ENCODE peak calls at places on chromosomes 6 and 20, in six cellular contexts. Y is pancreas, M is epithelial cell of esophagus, Q is H7, I is fibroblast of the aortic adventitia, G is right lobe of liver. P is an unnamed sample.

GRCh38 chr20:35942243-35942642 is 12.1 kb downstream of the SCAND1 start:
- DNase-seq in G (no peak), Q (no peak), Y (no peak), I (no peak), M (no peak), P (no peak)

GRCh38 chr20:62666736-62667529 is 24.6 kb downstream of the SLCO4A1 start:
- DNase-seq in G (peak; percentile 70), I (no peak), Y (peak; percentile 69), M (peak; percentile 29), Q (no peak), P (peak; percentile 63)

GRCh38 chr6:31114540-31114876 is at the start of gene PSORS1C1:
- DNase-seq in Y (peak; percentile 67), Q (peak; percentile 49), I (peak; percentile 97), M (peak; percentile 98), G (no peak), P (peak; percentile 67)

GRCh38 chr6:41494212-41495115 is 51.7 kb upstream of the FOXP4 start:
- DNase-seq in G (no peak), I (no peak), M (no peak), Q (peak; percentile 77), Y (no peak), P (no peak)

GRCh38 chr6:157133856-157134255 is 189.5 kb downstream of the TMEM242 start:
- DNase-seq in G (no peak), Q (no peak), I (no peak), Y (no peak), M (peak; percentile 37), P (no peak)

GRCh38 chr6:125793863-125794262 is 3.1 kb downstream of the NCOA7 start:
- DNase-seq in M (no peak), I (peak; percentile 49), G (no peak), Y (no peak), Q (no peak), P (no peak)

GRCh38 chr6:84062519-84063154 is 29.1 kb downstream of the MRAP2 start:
- DNase-seq in Y (no peak), I (no peak), Q (peak; percentile 39), G (no peak), M (no peak), P (no peak)

GRCh38 chr6:112979830-112980229 is 632.7 kb downstream of the RFPL4B start:
- DNase-seq in Q (no peak), Y (no peak), M (peak; percentile 6), G (no peak), I (peak; percentile 31), P (no peak)

GRCh38 chr6:40319124-40319523 is 268.0 kb downstream of the LRFN2 start:
- DNase-seq in M (no peak), G (no peak), Y (no peak), Q (no peak), I (no peak), P (no peak)

GRCh38 chr6:35663447-35664235 is 25.1 kb downstream of the FKBP5 start:
- DNase-seq in Y (no peak), Q (peak; percentile 32), I (peak; percentile 71), G (no peak), M (peak; percentile 56), P (no peak)

GRCh38 chr6:124009372-124009765 is 205.7 kb downstream of the NKAIN2 start:
- DNase-seq in M (no peak), I (no peak), Q (no peak), Y (no peak), G (no peak), P (no peak)

GRCh38 chr6:166595061-166595780 is 8.7 kb upstream of the RAMACL start:
- DNase-seq in Q (no peak), Y (no peak), G (no peak), M (peak; percentile 52), I (peak; percentile 95), P (no peak)

GRCh38 chr6:35330541-35331119 is 11.7 kb upstream of the PPARD start:
- DNase-seq in Y (no peak), I (no peak), M (no peak), G (no peak), Q (no peak), P (no peak)

GRCh38 chr20:36467076-36467999 is 74.0 kb upstream of the MYL9 start:
- DNase-seq in M (peak; percentile 83), G (peak; percentile 59), I (peak; percentile 79), Q (no peak), Y (no peak), P (no peak)

GRCh38 chr6:57267586-57268293 is 45.6 kb upstream of the RAB23 start:
- DNase-seq in M (peak; percentile 95), Y (no peak), G (no peak), Q (peak; percentile 57), I (peak; percentile 99), P (no peak)

GRCh38 chr6:26520840-26521484 is 17.2 kb upstream of the HMGN4 start:
- DNase-seq in Y (peak; percentile 87), G (peak; percentile 90), I (peak; percentile 85), M (peak; percentile 86), Q (peak; percentile 97), P (peak; percentile 83)

GRCh38 chr6:131876545-131876944 is 68.7 kb downstream of the ENPP1 start:
- DNase-seq in G (no peak), Q (no peak), I (no peak), M (no peak), Y (no peak), P (no peak)

GRCh38 chr6:131877999-131878789 is 70.4 kb downstream of the ENPP1 start:
- DNase-seq in G (no peak), M (peak; percentile 40), I (no peak), Y (no peak), Q (no peak), P (no peak)

GRCh38 chr6:131875647-131876046 is 67.8 kb downstream of the ENPP1 start:
- DNase-seq in I (no peak), Q (no peak), G (no peak), Y (peak; percentile 37), M (no peak), P (no peak)
- H3K4me3 ChIP-seq in I (no peak overlapping the region), Q (no peak overlapping the region), G (no peak overlapping the region), Y (no peak overlapping the region), M (no peak overlapping the region), P (no peak overlapping the region)

DNA sequence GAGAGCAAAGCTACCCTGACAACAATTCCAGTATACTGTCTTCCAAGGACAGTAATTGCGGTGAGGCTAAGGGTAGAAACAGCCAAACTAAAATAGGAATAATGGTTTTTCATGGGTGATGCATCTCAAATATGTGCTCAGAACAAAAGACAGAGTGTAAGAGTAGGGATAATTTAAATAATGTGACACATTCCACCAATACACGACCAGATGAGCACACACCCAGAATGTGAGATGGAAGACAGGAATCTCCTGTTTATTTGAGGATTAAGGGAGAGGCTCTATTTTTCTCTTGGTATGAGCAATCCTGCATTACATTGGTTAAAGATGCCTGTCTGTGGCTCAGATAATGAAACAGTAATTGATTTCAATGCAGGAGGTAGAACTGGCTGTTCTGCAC is 292.9 kb upstream of the ZFP64 start:
- DNase-seq in I (no peak), Q (no peak), G (no peak), Y (no peak), M (peak; percentile 83), P (no peak)
- H3K4me3 ChIP-seq in I (no peak overlapping the region), Q (no peak overlapping the region), G (no peak overlapping the region), Y (no peak overlapping the region), M (no peak overlapping the region), P (no peak overlapping the region)

DNA sequence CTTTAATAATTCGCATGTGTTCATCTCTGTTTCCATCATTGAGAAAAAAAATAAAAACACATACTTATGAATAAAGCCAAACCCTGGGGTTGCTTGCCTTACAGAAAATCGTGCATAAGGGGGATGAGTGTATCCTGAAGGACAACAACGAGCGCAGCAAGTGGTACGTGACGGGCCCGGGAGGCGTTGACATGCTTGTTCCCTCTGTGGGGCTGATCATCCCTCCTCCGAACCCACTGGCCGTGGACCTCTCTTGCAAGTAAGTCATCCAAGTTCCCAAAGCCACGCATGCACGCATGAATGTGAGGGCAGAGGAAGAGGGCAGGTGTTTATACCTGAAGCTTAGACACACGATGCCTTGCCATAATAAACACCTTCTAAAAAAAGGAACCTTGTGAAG is 20.9 kb upstream of the SNRNP48 start:
- DNase-seq in G (no peak), I (no peak), Q (no peak), Y (no peak), M (no peak), P (no peak)
- H3K4me3 ChIP-seq in G (no peak overlapping the region), I (no peak overlapping the region), Q (no peak overlapping the region), Y (no peak overlapping the region), M (no peak overlapping the region), P (no peak overlapping the region)

GRCh38 chr20:59299961-59300340 is 460 bp upstream of the EDN3 start:
- DNase-seq in M (no peak), I (no peak), Y (no peak), Q (no peak), G (no peak), P (no peak)

GRCh38 chr20:59295531-59295930 is 4.9 kb upstream of the EDN3 start:
- DNase-seq in Q (no peak), M (no peak), Y (no peak), G (no peak), I (no peak), P (no peak)

GRCh38 chr20:59301343-59302007 is 1.1 kb downstream of the EDN3 start:
- DNase-seq in Q (no peak), G (no peak), I (no peak), M (no peak), Y (no peak), P (no peak)

GRCh38 chr20:59297641-59298040 is 2.8 kb upstream of the EDN3 start:
- DNase-seq in G (no peak), I (no peak), M (no peak), Y (no peak), Q (no peak), P (no peak)

DNA sequence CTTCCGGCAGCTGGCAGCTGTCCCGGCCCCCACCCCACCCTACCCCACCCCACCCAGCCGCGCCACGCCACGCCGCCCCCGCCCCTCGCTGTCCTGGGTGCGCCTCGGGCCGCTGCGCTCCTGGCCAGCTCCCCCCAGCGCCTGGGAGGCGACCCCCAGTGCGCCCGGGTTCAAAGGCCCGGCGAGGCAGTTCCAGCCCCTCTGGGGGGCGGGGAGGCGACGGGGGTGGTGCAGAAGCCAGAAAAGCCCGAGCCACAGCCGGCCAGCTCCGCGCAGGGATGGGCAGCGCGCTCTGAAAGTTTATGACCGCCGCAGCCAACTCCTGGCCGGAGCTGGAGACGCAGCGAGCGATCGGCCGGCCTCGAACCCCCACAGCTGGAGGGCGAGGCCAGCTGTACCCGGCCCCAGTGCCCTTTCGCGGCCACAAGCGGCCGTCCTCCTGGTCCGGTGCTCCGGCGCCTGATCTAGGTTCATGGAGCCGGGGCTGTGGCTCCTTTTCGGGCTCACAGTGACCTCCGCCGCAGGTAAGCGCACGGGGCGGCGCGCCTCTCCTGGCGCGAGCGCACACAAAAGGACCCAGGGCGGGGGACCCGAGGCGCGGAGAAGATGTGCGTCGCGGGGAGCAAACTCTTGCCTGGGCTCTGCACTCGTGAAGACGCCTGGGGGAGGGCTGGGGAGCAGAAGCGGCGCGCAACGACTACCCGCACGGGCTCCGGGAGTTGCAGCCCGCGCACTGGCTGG is at the start of gene EDN3:
- DNase-seq in Q (peak; percentile 83), M (no peak), Y (no peak), G (no peak), I (no peak), P (no peak)
- H3K4me3 ChIP-seq in Q (peak within 1 kb of the TSS; percentile 41), M (no peak within 1 kb of the TSS), Y (no peak within 1 kb of the TSS), G (no peak within 1 kb of the TSS), I (no peak within 1 kb of the TSS), P (peak within 1 kb of the TSS; percentile 40)

GRCh38 chr6:160596433-160596832 is 67.6 kb downstream of the LPA start:
- DNase-seq in G (no peak), Y (no peak), M (no peak), Q (no peak), I (no peak), P (no peak)
- H3K4me3 ChIP-seq in G (no peak overlapping the region), Y (no peak overlapping the region), M (no peak overlapping the region), Q (no peak overlapping the region), I (no peak overlapping the region), P (no peak overlapping the region)

GRCh38 chr6:47529734-47530133 is 52.1 kb downstream of the CD2AP start:
- DNase-seq in I (no peak), M (no peak), Y (no peak), Q (no peak), G (no peak), P (no peak)
- H3K4me3 ChIP-seq in I (no peak overlapping the region), M (no peak overlapping the region), Y (no peak overlapping the region), Q (no peak overlapping the region), G (no peak overlapping the region), P (no peak overlapping the region)